ENCODE peak calls at places on chromosomes 2 and 18, in four cellular contexts. One of them, this sample, is unnamed.

GRCh38 chr2:42903821-42904575 is 111.6 kb upstream of the HAAO start:
- DNase-seq in HFF-Myc: no peak
- DNase-seq in effector memory CD4-positive, alpha-beta T cell: no peak
- DNase-seq in Calu3: no peak
- DNase-seq in this sample: no peak

GRCh38 chr18:32735781-32736180 is 37.0 kb downstream of the KLHL14 start:
- DNase-seq in HFF-Myc: no peak
- DNase-seq in effector memory CD4-positive, alpha-beta T cell: no peak
- DNase-seq in Calu3: peak
- DNase-seq in this sample: no peak

GRCh38 chr2:46979611-46980010 is 64.0 kb upstream of the MCFD2 start:
- DNase-seq in HFF-Myc: no peak
- DNase-seq in effector memory CD4-positive, alpha-beta T cell: peak
- DNase-seq in Calu3: no peak
- DNase-seq in this sample: no peak

GRCh38 chr2:86703704-86704370 is 16.3 kb upstream of the RMND5A start:
- DNase-seq in HFF-Myc: peak
- DNase-seq in effector memory CD4-positive, alpha-beta T cell: no peak
- DNase-seq in Calu3: peak
- DNase-seq in this sample: peak

GRCh38 chr2:156087875-156088274 is 244.6 kb downstream of the NR4A2 start:
- DNase-seq in HFF-Myc: no peak
- DNase-seq in effector memory CD4-positive, alpha-beta T cell: no peak
- DNase-seq in Calu3: no peak
- DNase-seq in this sample: no peak

GRCh38 chr2:15363142-15363541 is 198.0 kb downstream of the NBAS start:
- DNase-seq in HFF-Myc: no peak
- DNase-seq in effector memory CD4-positive, alpha-beta T cell: no peak
- DNase-seq in Calu3: no peak
- DNase-seq in this sample: no peak

GRCh38 chr2:240170354-240170735 is 29.9 kb upstream of the OTOS start:
- DNase-seq in HFF-Myc: no peak
- DNase-seq in effector memory CD4-positive, alpha-beta T cell: no peak
- DNase-seq in Calu3: no peak
- DNase-seq in this sample: no peak

GRCh38 chr2:19321946-19322345 is 36.5 kb downstream of the OSR1 start:
- DNase-seq in HFF-Myc: no peak
- DNase-seq in effector memory CD4-positive, alpha-beta T cell: no peak
- DNase-seq in Calu3: no peak
- DNase-seq in this sample: no peak

GRCh38 chr2:121648611-121649401 is 456 bp downstream of the CLASP1 start:
- DNase-seq in HFF-Myc: no peak
- DNase-seq in effector memory CD4-positive, alpha-beta T cell: peak
- DNase-seq in Calu3: peak
- DNase-seq in this sample: peak

GRCh38 chr2:239116456-239117246 is 268.8 kb downstream of the TWIST2 start:
- DNase-seq in HFF-Myc: no peak
- DNase-seq in effector memory CD4-positive, alpha-beta T cell: no peak
- DNase-seq in Calu3: no peak
- DNase-seq in this sample: no peak